ENCODE peak calls at places on chromosomes 5 and 9, in six cellular contexts. G is HepG2, K is A549, R is endothelial cell of umbilical vein, N is K562, M is GM12878. T is an unnamed sample.

GRCh38 chr5:123035950-123036390 is 555 bp downstream of the PPIC start:
- DNase-seq in R (peak; percentile 51), M (no peak), K (peak; percentile 59), N (peak; percentile 11), G (peak; percentile 22), T (no peak)

GRCh38 chr9:93096131-93096802 is at the start of gene CARD19:
- DNase-seq in N (peak; percentile 29), R (no peak), M (no peak), G (no peak), K (peak; percentile 55), T (peak; percentile 48)

GRCh38 chr5:158943057-158943456 is 156.7 kb downstream of the EBF1 start:
- DNase-seq in K (peak; percentile 92), G (peak; percentile 18), R (no peak), M (no peak), N (no peak), T (no peak)

GRCh38 chr9:87547665-87548064 is 50.0 kb downstream of the DAPK1 start:
- DNase-seq in R (no peak), K (no peak), N (peak; percentile 32), M (no peak), G (peak; percentile 12), T (no peak)

GRCh38 chr5:74765201-74765600 is 1.7 kb downstream of the GFM2 start:
- DNase-seq in M (no peak), G (peak; percentile 48), K (no peak), N (peak; percentile 10), R (peak; percentile 24), T (no peak)

GRCh38 chr5:71481441-71481840 is 26.0 kb downstream of the BDP1 start:
- DNase-seq in M (no peak), R (no peak), G (no peak), K (no peak), N (no peak), T (no peak)

GRCh38 chr9:89677696-89678393 is 73.0 kb downstream of the GADD45G start:
- DNase-seq in K (no peak), R (no peak), N (no peak), G (no peak), M (no peak), T (no peak)

GRCh38 chr9:86279839-86280238 is 2.5 kb downstream of the ISCA1 start:
- DNase-seq in K (no peak), N (peak; percentile 18), M (no peak), R (no peak), G (no peak), T (no peak)

GRCh38 chr9:37468620-37469019 is 3.4 kb upstream of the ZBTB5 start:
- DNase-seq in M (no peak), N (no peak), R (no peak), K (no peak), G (no peak), T (no peak)

GRCh38 chr5:107668933-107669542 is 1.7 kb downstream of the EFNA5 start:
- DNase-seq in M (no peak), K (peak; percentile 14), G (no peak), R (peak; percentile 48), N (no peak), T (no peak)

GRCh38 chr5:107670927-107671741 is at the start of gene EFNA5:
- DNase-seq in K (peak; percentile 17), G (no peak), R (peak; percentile 65), N (no peak), M (no peak), T (peak; percentile 16)

GRCh38 chr5:107669543-107670027 is 1.2 kb downstream of the EFNA5 start:
- DNase-seq in G (no peak), R (peak; percentile 58), M (no peak), K (peak; percentile 9), N (no peak), T (no peak)

GRCh38 chr5:107671742-107672211 is 1.0 kb upstream of the EFNA5 start:
- DNase-seq in N (no peak), M (no peak), K (peak; percentile 78), R (peak; percentile 74), G (no peak), T (peak; percentile 4)

DNA sequence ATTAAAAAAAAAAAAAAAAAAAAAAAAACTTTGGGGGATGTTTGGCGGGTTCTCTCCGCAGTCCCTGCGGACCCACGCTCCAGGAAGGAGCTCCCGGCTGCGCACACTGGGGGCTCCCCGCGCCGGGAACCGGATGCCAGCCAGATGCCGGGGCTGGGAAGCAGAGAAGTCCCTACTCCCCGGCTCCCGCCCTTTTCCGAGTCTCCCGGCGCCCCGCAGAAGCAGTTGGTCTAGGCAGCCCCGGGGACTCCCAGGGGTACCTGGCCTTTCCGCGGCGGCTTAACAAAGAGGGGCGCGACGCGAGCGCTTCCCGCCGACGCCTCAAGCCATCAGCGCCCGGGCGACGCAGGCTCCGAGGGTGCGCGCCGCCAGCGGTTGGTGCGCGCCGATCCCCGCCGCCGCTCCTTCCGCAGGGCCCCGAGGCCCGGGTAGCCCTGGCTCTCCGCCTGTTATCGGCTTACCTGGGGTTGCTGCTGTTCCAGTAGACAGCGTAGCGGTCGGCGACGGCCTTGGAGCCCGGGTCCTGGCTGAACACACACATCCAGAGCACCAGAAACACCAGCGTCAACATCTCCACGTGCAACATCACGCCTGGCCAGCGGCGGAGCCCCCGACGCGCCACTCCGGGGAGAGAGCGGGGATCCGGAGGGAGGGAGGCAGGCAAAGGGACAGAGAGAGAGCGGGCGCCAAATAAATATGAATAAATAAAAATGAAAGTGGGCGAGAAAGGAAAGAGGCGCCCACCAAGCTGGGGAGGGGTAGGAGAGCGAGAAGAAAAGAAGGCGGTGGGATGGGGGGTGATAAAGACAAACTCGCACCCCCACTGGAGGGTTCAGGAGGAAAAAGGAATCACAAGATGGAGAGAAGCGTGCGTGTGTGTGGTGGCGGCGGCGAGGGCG is 460 bp downstream of the EFNA5 start:
- DNase-seq in N (no peak), R (peak; percentile 56), G (no peak), M (no peak), K (peak; percentile 13), T (no peak)
- TF ChIP-seq MYC in N (no peak), R (no peak), G (no peak), M (no peak), K (no peak), T (no peak)

GRCh38 chr5:163106098-163106497 is 331.3 kb upstream of the CCNG1 start:
- DNase-seq in M (no peak), G (no peak), N (no peak), K (no peak), R (no peak), T (peak; percentile 15)

GRCh38 chr5:163105456-163105855 is 331.9 kb upstream of the CCNG1 start:
- DNase-seq in M (no peak), G (no peak), R (no peak), K (no peak), N (no peak), T (no peak)

GRCh38 chr5:163108351-163108750 is 329.0 kb upstream of the CCNG1 start:
- DNase-seq in K (no peak), G (no peak), R (no peak), N (no peak), M (no peak), T (no peak)

DNA sequence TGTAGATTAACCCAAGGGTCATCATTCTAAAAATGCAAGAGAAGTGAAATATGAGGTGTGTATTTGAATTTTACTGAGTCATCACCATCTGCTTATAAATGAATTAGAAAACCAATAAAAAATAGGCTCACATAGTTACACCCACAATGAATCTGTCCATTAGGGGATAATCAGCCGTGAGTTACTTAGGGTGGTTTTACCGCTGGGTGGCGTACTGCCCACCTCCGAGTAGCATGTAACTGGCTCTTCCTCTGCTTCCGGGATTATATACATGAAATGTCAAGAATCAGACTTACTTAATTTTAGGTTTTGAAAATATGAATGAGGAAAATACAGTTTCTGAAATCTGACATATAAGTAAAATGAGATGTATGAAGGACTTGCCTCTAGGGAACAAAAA is 332.9 kb upstream of the CCNG1 start:
- DNase-seq in K (no peak), G (no peak), R (no peak), N (peak; percentile 0), M (no peak), T (peak; percentile 40)
- TF ChIP-seq MYC in K (no peak), G (no peak), R (no peak), N (no peak), M (no peak), T (no peak)

GRCh38 chr9:131237931-131238401 is 38.3 kb downstream of the FAM78A start:
- DNase-seq in N (peak; percentile 58), G (no peak), R (peak; percentile 94), K (no peak), M (peak; percentile 76), T (peak; percentile 82)

GRCh38 chr9:131236761-131237160 is 39.5 kb downstream of the FAM78A start:
- DNase-seq in R (peak; percentile 54), M (no peak), G (no peak), N (no peak), K (no peak), T (no peak)

GRCh38 chr9:131239307-131239975 is 36.9 kb downstream of the FAM78A start:
- DNase-seq in R (no peak), M (no peak), N (no peak), K (no peak), G (no peak), T (no peak)

GRCh38 chr9:131237311-131237710 is 39.0 kb downstream of the FAM78A start:
- DNase-seq in M (no peak), R (peak; percentile 83), K (no peak), G (no peak), N (no peak), T (no peak)

GRCh38 chr9:131238402-131239021 is 37.8 kb downstream of the FAM78A start:
- DNase-seq in N (no peak), R (peak; percentile 90), M (no peak), K (no peak), G (no peak), T (no peak)
- TF ChIP-seq MYC in N (no peak), R (no peak), M (no peak), K (no peak), G (no peak), T (no peak)

DNA sequence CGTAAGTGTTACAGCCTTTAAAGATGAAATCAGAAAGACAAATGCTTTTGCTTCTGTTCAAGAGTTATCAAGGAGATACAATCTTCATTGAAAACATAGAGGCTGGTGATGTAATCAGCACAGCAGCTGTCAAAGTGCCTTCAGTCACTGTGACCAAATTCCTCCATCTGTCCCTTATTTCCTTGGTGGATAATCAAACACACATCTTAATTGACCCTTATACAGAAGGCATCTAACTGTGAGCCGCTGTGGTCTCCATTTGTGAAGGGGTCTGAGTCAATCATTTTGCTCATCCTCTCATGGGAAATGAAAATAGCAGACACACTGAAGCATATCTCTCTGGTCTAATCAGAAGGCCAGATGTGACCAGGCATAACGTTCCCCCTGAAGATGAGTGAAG is 130.1 kb upstream of the TLR4 start:
- DNase-seq in R (no peak), M (no peak), K (no peak), G (no peak), N (no peak), T (no peak)
- TF ChIP-seq MYC in R (no peak), M (no peak), K (no peak), G (no peak), N (no peak), T (no peak)

DNA sequence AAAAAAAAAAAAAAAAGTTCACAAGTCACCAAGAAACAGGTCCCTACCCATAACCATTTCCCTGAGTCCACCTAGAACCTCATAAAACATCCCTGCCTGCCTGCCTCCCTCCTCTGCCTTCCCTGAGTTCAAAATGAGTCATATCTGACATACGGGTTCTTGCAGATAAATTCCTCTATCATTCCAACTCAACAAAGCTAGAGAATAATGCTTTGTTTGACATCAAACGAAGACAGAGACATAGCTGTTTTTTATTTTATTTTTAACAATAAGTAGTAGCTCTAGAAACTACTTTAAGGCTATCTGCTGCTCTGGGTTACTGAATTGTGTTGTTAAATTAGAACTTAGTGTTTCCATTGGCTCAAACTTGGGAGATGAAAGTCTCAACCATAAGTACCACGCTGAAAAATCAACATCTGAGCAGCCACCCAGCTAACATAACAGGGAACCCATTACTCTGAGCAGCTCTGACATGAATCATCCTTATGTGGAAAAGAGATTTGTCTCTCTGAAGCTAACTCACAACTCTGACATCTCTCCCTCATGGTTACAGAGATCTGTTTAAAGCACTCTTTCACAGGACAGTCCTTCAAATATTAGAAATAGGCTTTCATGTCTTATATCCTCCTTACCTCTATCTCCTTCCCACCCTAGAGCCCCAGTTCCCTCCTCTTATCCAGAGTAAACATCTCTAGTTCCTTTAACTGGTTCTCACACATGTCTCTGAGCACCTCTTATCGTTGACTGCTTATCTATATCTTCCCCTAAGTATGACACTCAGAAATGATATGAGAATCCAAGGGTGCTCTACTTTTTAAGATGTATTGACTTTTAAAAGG is 12.1 kb downstream of the TMEM245 start:
- DNase-seq in R (peak; percentile 82), N (peak; percentile 76), K (peak; percentile 70), G (peak; percentile 33), M (no peak), T (no peak)
- TF ChIP-seq MYC in R (no peak), N (peak; percentile 34), K (no peak), G (no peak), M (no peak), T (no peak)

T was measured in NB4.